ENCODE peak calls at places on chromosome 6, in four cellular contexts. One of them, this sample, is unnamed.

GRCh38 chr6:3037578-3038365 is 30.5 kb upstream of the RIPK1 start:
- DNase-seq in progenitor cell of endocrine pancreas: no peak
- DNase-seq in AG10803: no peak
- DNase-seq in MCF 10A: no peak
- DNase-seq in this sample: no peak

GRCh38 chr6:30325873-30326445 is 768 bp upstream of the TRIM39 start:
- DNase-seq in progenitor cell of endocrine pancreas: peak
- DNase-seq in AG10803: no peak
- DNase-seq in MCF 10A: no peak
- DNase-seq in this sample: no peak

GRCh38 chr6:54037277-54037779 is 73.9 kb upstream of the MLIP start:
- DNase-seq in progenitor cell of endocrine pancreas: no peak
- DNase-seq in AG10803: no peak
- DNase-seq in MCF 10A: no peak
- DNase-seq in this sample: no peak

GRCh38 chr6:159540152-159540551 is 152.9 kb downstream of the SOD2 start:
- DNase-seq in progenitor cell of endocrine pancreas: peak
- DNase-seq in AG10803: no peak
- DNase-seq in MCF 10A: no peak
- DNase-seq in this sample: no peak

GRCh38 chr6:16154904-16155303 is 26.0 kb downstream of the MYLIP start:
- DNase-seq in progenitor cell of endocrine pancreas: no peak
- DNase-seq in AG10803: peak
- DNase-seq in MCF 10A: peak
- DNase-seq in this sample: no peak

GRCh38 chr6:69647726-69648125 is 149.1 kb downstream of the LMBRD1 start:
- DNase-seq in progenitor cell of endocrine pancreas: no peak
- DNase-seq in AG10803: no peak
- DNase-seq in MCF 10A: no peak
- DNase-seq in this sample: no peak

GRCh38 chr6:31541059-31541657 is 645 bp downstream of the DDX39B start:
- DNase-seq in progenitor cell of endocrine pancreas: no peak
- DNase-seq in AG10803: peak
- DNase-seq in MCF 10A: peak
- DNase-seq in this sample: peak

GRCh38 chr6:29676981-29677601 is 3.9 kb downstream of the ZFP57 start:
- DNase-seq in progenitor cell of endocrine pancreas: no peak
- DNase-seq in AG10803: no peak
- DNase-seq in MCF 10A: peak
- DNase-seq in this sample: no peak

GRCh38 chr6:167214216-167214615 is 56.4 kb upstream of the GPR31 start:
- DNase-seq in progenitor cell of endocrine pancreas: no peak
- DNase-seq in AG10803: no peak
- DNase-seq in MCF 10A: no peak
- DNase-seq in this sample: no peak

GRCh38 chr6:71197770-71198169 is 90.8 kb upstream of the OGFRL1 start:
- DNase-seq in progenitor cell of endocrine pancreas: no peak
- DNase-seq in AG10803: peak
- DNase-seq in MCF 10A: peak
- DNase-seq in this sample: no peak

GRCh38 chr6:89378628-89379027 is 26.1 kb upstream of the UBE2J1 start:
- DNase-seq in progenitor cell of endocrine pancreas: no peak
- DNase-seq in AG10803: no peak
- DNase-seq in MCF 10A: no peak
- DNase-seq in this sample: no peak

GRCh38 chr6:136208783-136209182 is 41.3 kb downstream of the MTFR2 start:
- DNase-seq in progenitor cell of endocrine pancreas: no peak
- DNase-seq in AG10803: no peak
- DNase-seq in MCF 10A: no peak
- DNase-seq in this sample: no peak
- TF ChIP-seq CTCF in progenitor cell of endocrine pancreas: no peak
- TF ChIP-seq CTCF in AG10803: no peak
- TF ChIP-seq CTCF in MCF 10A: no peak
- TF ChIP-seq CTCF in this sample: no peak

GRCh38 chr6:151240036-151240685 is 394 bp downstream of the AKAP12 start:
- DNase-seq in progenitor cell of endocrine pancreas: peak
- DNase-seq in AG10803: peak
- DNase-seq in MCF 10A: peak
- DNase-seq in this sample: peak
- TF ChIP-seq CTCF in progenitor cell of endocrine pancreas: no peak
- TF ChIP-seq CTCF in AG10803: no peak
- TF ChIP-seq CTCF in MCF 10A: no peak
- TF ChIP-seq CTCF in this sample: no peak

DNA sequence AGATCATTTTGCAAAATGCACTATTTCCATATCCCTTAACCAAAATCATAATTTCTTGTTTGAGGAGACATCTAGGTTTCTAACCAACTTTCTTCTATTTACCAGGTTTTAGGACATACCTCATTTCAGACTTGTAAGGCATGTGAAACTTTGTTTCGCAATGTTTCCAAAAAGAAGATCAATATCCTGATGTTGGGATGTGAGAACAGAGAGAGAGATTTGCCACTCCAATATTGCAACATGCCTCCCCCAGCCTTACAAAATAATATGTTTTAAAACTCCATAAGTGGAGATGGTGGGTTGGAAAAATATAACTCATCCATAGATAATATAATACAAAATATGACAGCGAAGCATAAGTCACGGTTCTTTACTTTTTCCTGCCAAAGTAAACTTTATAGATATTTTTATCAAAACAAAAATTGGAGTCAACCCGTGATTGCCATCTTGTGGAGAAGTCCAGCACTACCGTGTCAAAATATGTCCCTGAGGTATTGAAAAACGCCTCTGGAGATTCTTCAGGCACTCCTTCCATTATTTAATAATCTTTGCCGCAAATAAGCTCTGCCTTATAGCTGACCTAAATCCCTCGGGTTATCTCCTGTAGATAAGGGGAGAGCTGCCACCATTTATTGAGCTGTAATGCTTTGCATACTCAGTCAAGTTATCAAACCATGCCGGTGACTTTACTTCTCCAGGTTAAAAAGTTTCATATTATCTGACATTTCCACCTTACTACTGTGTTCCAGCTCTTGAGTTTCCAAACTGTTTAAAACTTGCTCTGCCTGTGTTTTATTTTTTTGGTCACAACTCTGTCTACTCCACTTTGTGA is 534.2 kb downstream of the HACE1 start:
- DNase-seq in progenitor cell of endocrine pancreas: no peak
- DNase-seq in AG10803: peak
- DNase-seq in MCF 10A: peak
- DNase-seq in this sample: peak
- TF ChIP-seq CTCF in progenitor cell of endocrine pancreas: peak
- TF ChIP-seq CTCF in AG10803: peak
- TF ChIP-seq CTCF in MCF 10A: peak
- TF ChIP-seq CTCF in this sample: peak

GRCh38 chr6:51494342-51494741 is 593.1 kb downstream of the PKHD1 start:
- DNase-seq in progenitor cell of endocrine pancreas: no peak
- DNase-seq in AG10803: no peak
- DNase-seq in MCF 10A: no peak
- DNase-seq in this sample: no peak
- TF ChIP-seq CTCF in progenitor cell of endocrine pancreas: peak
- TF ChIP-seq CTCF in AG10803: no peak
- TF ChIP-seq CTCF in MCF 10A: no peak
- TF ChIP-seq CTCF in this sample: no peak

GRCh38 chr6:107337342-107337741 is 122.0 kb downstream of the PDSS2 start:
- DNase-seq in progenitor cell of endocrine pancreas: no peak
- DNase-seq in AG10803: no peak
- DNase-seq in MCF 10A: no peak
- DNase-seq in this sample: no peak
- TF ChIP-seq CTCF in progenitor cell of endocrine pancreas: no peak
- TF ChIP-seq CTCF in AG10803: no peak
- TF ChIP-seq CTCF in MCF 10A: no peak
- TF ChIP-seq CTCF in this sample: no peak

GRCh38 chr6:130296854-130297253 is 69.0 kb upstream of the TMEM200A start:
- DNase-seq in progenitor cell of endocrine pancreas: no peak
- DNase-seq in AG10803: no peak
- DNase-seq in MCF 10A: peak
- DNase-seq in this sample: no peak
- TF ChIP-seq CTCF in progenitor cell of endocrine pancreas: no peak
- TF ChIP-seq CTCF in AG10803: no peak
- TF ChIP-seq CTCF in MCF 10A: no peak
- TF ChIP-seq CTCF in this sample: no peak

DNA sequence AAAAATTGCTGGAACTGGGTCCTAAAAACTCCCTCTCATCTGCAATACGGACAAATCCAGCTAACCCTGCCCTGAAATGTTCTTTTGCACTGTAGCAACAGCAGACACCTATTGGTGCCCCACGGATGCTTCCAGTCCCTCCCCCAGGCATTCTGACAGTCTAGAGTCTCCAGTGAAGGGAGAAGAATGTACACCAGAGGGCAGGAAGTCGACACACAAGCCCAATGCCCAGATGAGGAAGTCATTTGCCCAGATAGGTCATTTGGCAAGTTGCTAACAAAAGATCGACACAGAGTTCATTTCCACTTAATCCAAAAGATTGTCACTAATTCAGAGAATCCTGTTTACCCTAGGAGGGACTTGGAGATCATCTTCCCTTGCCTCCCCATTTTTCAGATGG is 293.0 kb upstream of the PRDM1 start:
- DNase-seq in progenitor cell of endocrine pancreas: no peak
- DNase-seq in AG10803: no peak
- DNase-seq in MCF 10A: peak
- DNase-seq in this sample: no peak
- TF ChIP-seq CTCF in progenitor cell of endocrine pancreas: no peak
- TF ChIP-seq CTCF in AG10803: peak
- TF ChIP-seq CTCF in MCF 10A: peak
- TF ChIP-seq CTCF in this sample: no peak

GRCh38 chr6:43286995-43287716 is 10.9 kb upstream of the SLC22A7 start:
- DNase-seq in progenitor cell of endocrine pancreas: no peak
- DNase-seq in AG10803: no peak
- DNase-seq in MCF 10A: no peak
- DNase-seq in this sample: no peak
- TF ChIP-seq CTCF in progenitor cell of endocrine pancreas: peak
- TF ChIP-seq CTCF in AG10803: peak
- TF ChIP-seq CTCF in MCF 10A: no peak
- TF ChIP-seq CTCF in this sample: no peak